ENCODE peak calls at places on chromosomes 2 and 18, in ten cellular contexts. Z is lower leg skin, I is prostate gland, V is tibial artery, K is sigmoid colon, T is kidney, S is K562, N is IMR-90, Q is endodermal cell, R is neural progenitor cell. G is an unnamed sample.

GRCh38 chr2:105917688-105918087 is 173.0 kb downstream of the NCK2 start:
- DNase-seq in K (no peak), Q (no peak), I (no peak), Z (no peak), N (no peak), R (no peak), T (no peak), V (no peak), S (no peak), G (no peak)

GRCh38 chr2:237872178-237872887 is 12.9 kb downstream of the RAMP1 start:
- DNase-seq in K (peak; percentile 63), Z (peak; percentile 68), I (no peak), Q (no peak), T (no peak), V (no peak), S (no peak), N (no peak), R (no peak), G (no peak)

GRCh38 chr2:158953926-158954763 is 14.3 kb upstream of the TANC1 start:
- DNase-seq in I (peak; percentile 87), Z (peak; percentile 92), N (peak; percentile 89), S (no peak), T (peak; percentile 88), V (peak; percentile 72), Q (no peak), K (peak; percentile 95), R (no peak), G (peak; percentile 97)

GRCh38 chr2:173741715-173742114 is 223.5 kb downstream of the SP3 start:
- DNase-seq in T (no peak), Z (no peak), S (no peak), Q (no peak), V (no peak), K (no peak), I (no peak), R (no peak), N (no peak), G (no peak)

GRCh38 chr2:217795706-217796465 is 206.9 kb downstream of the TNS1 start:
- DNase-seq in Z (peak; percentile 83), Q (peak; percentile 59), S (no peak), I (no peak), R (no peak), K (peak; percentile 67), T (no peak), N (no peak), V (no peak), G (no peak)

GRCh38 chr18:750456-750855 is 38.0 kb upstream of the ENOSF1 start:
- DNase-seq in K (no peak), S (no peak), N (no peak), I (no peak), Q (no peak), V (no peak), R (no peak), T (no peak), Z (no peak), G (no peak)

GRCh38 chr2:9187620-9188214 is 18.9 kb upstream of the ASAP2 start:
- DNase-seq in N (peak; percentile 58), Z (no peak), Q (no peak), T (no peak), V (no peak), S (no peak), I (no peak), K (no peak), R (no peak), G (peak; percentile 42)

GRCh38 chr2:131155208-131155855 is 50.2 kb downstream of the PLEKHB2 start:
- DNase-seq in Z (no peak), K (no peak), I (no peak), T (peak; percentile 68), S (no peak), R (no peak), N (no peak), V (no peak), Q (no peak), G (no peak)

GRCh38 chr2:15983496-15983895 is 43.1 kb downstream of the MYCN start:
- DNase-seq in K (no peak), Z (no peak), R (no peak), I (no peak), Q (no peak), T (no peak), S (no peak), N (no peak), V (no peak), G (no peak)

GRCh38 chr2:137675584-137676327 is 288.5 kb upstream of the HNMT start:
- DNase-seq in I (no peak), Q (no peak), V (no peak), N (no peak), S (no peak), R (no peak), Z (no peak), K (no peak), T (no peak), G (no peak)

GRCh38 chr2:30665761-30666306 is 141.4 kb downstream of the CAPN13 start:
- DNase-seq in N (no peak), Z (peak; percentile 62), V (no peak), Q (peak; percentile 28), S (no peak), T (no peak), I (no peak), R (no peak), K (peak; percentile 55), G (no peak)
- H3K4me3 ChIP-seq in N (no peak overlapping the region), Z (no peak overlapping the region), V (no peak overlapping the region), Q (no peak overlapping the region), S (no peak overlapping the region), T (no peak overlapping the region), I (no peak overlapping the region), R (no peak overlapping the region), K (no peak overlapping the region), G (no peak overlapping the region)

DNA sequence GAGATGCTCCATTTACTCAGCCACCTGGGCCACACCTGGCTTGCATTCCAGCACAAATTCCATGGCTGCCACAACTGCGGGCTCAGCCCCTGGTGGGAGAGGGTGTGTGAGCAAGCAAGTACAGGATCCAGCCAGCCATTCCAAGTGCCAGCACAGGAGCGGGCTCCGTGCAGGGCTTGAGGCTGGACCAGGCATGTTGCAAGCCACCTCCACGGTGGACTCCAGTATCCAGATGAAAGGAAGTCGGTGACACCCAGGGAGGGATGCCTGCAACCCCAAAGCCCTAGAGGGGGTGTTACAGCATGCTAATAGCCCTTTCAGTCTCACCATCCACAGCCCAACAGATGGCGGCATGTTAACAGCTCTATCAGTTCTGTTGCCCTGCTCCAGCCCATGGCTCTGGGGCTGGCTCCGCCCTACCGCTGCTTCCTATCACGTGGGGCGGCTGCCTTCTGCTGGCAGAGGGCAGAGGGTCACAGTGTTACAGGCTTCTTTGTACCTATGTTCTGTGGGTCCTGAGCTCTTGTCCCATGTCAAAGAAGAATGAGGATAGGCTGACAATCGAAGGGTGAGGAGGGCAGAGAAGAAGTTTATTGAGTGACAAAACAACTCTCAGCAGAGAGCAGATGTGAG is 11.7 kb upstream of the GORASP2 start:
- DNase-seq in R (peak; percentile 86), T (no peak), I (no peak), N (no peak), V (no peak), S (no peak), K (no peak), Z (no peak), Q (peak; percentile 96), G (no peak)
- TF ChIP-seq CTCF in R (peak; percentile 31), T (no peak), I (no peak), N (no peak), V (no peak), S (no peak), K (no peak), Z (no peak), Q (no peak), G (no peak)

GRCh38 chr2:147346142-147346541 is 498.7 kb upstream of the ACVR2A start:
- DNase-seq in S (no peak), N (no peak), R (no peak), Z (no peak), I (no peak), K (no peak), Q (no peak), V (no peak), T (no peak), G (no peak)

GRCh38 chr2:147345246-147345645 is 499.6 kb upstream of the ACVR2A start:
- DNase-seq in Z (no peak), V (no peak), Q (no peak), N (no peak), K (no peak), S (no peak), R (no peak), T (no peak), I (no peak), G (peak; percentile 40)

GRCh38 chr2:147352294-147352693 is 492.5 kb upstream of the ACVR2A start:
- DNase-seq in I (no peak), N (no peak), R (no peak), T (no peak), K (no peak), Q (no peak), S (no peak), V (no peak), Z (no peak), G (no peak)

GRCh38 chr2:147351789-147352188 is 493.0 kb upstream of the ACVR2A start:
- DNase-seq in Z (no peak), T (no peak), K (no peak), N (no peak), Q (no peak), V (no peak), S (no peak), I (no peak), R (no peak), G (no peak)

DNA sequence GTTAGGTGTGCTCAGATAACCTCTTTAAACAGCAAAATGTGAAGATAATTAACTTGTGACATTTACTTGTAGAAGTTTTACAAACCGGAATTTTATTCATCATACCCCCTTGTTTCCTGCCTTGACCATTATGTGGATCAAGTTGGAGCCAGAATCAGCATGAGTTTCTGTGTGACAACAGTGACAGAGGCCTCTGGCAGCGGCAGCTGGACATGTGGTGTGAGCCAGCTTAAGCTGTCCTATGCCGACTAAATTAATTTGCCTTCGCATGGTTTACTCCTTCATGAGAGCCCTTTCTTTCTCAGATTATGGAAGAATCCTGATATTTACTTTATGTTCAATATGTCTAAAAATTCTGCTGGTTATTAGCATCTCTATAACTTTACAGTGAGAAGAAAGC is 495.9 kb upstream of the ACVR2A start:
- DNase-seq in K (no peak), R (no peak), V (no peak), I (no peak), S (no peak), Q (no peak), N (no peak), Z (no peak), T (peak; percentile 56), G (no peak)
- H3K4me3 ChIP-seq in K (no peak overlapping the region), R (no peak overlapping the region), V (no peak overlapping the region), I (no peak overlapping the region), S (no peak overlapping the region), Q (no peak overlapping the region), N (no peak overlapping the region), Z (no peak overlapping the region), T (no peak overlapping the region), G (no peak overlapping the region)

GRCh38 chr2:63545023-63545422 is 43.3 kb downstream of the WDPCP start:
- DNase-seq in Q (no peak), K (no peak), R (peak; percentile 6), V (no peak), Z (no peak), T (no peak), S (no peak), N (no peak), I (no peak), G (no peak)

GRCh38 chr2:63538409-63538808 is 49.9 kb downstream of the WDPCP start:
- DNase-seq in Z (no peak), R (no peak), K (no peak), V (no peak), N (no peak), Q (no peak), S (no peak), T (no peak), I (no peak), G (no peak)

GRCh38 chr2:63539416-63540162 is 48.7 kb downstream of the WDPCP start:
- DNase-seq in I (no peak), T (no peak), N (no peak), K (no peak), Q (no peak), R (no peak), V (no peak), S (no peak), Z (no peak), G (no peak)

GRCh38 chr2:63544017-63544627 is 44.2 kb downstream of the WDPCP start:
- DNase-seq in Z (no peak), K (no peak), S (no peak), Q (no peak), I (no peak), V (no peak), R (peak; percentile 10), T (no peak), N (peak; percentile 2), G (peak; percentile 30)
- TF ChIP-seq CTCF in Z (no peak), K (peak; percentile 30), S (no peak), Q (peak; percentile 66), I (no peak), V (no peak), R (peak; percentile 71), T (peak; percentile 28), N (peak; percentile 49), G (peak; percentile 60)